ENCODE peak calls at places on chromosomes 2 and 18, in six cellular contexts. A is GM12878, Z is SK-N-SH, Y is HepG2, C is GM12891, I is K562. D is an unnamed sample.

GRCh38 chr2:219688560-219689445 is 61.4 kb downstream of the SLC4A3 start:
- DNase-seq in A (no peak), Z (no peak), Y (peak), C (no peak), I (no peak), D (no peak)

GRCh38 chr2:204706939-204707338 is 161.7 kb downstream of the PARD3B start:
- DNase-seq in A (no peak), Z (no peak), Y (no peak), C (no peak), I (no peak), D (no peak)

GRCh38 chr2:195706161-195706900 is 49.3 kb downstream of the SLC39A10 start:
- DNase-seq in A (no peak), Z (no peak), Y (no peak), C (no peak), I (no peak), D (no peak)

GRCh38 chr2:208252766-208253492 is 1.9 kb downstream of the IDH1 start:
- DNase-seq in A (no peak), Z (no peak), Y (peak), C (no peak), I (peak), D (no peak)

GRCh38 chr2:189128961-189129360 is 50.6 kb downstream of the COL5A2 start:
- DNase-seq in A (no peak), Z (no peak), Y (no peak), C (no peak), I (no peak), D (no peak)

GRCh38 chr2:207283356-207283755 is 117.6 kb upstream of the KLF7 start:
- DNase-seq in A (no peak), Z (no peak), Y (no peak), C (no peak), I (peak), D (no peak)

GRCh38 chr2:149701241-149701640 is 113.7 kb upstream of the MMADHC start:
- DNase-seq in A (no peak), Z (no peak), Y (no peak), C (no peak), I (no peak), D (no peak)

GRCh38 chr2:200444530-200444929 is 65.3 kb downstream of the KCTD18 start:
- DNase-seq in A (no peak), Z (no peak), Y (no peak), C (no peak), I (no peak), D (no peak)

GRCh38 chr18:12391487-12392136 is 14.6 kb upstream of the AFG3L2 start:
- DNase-seq in A (no peak), Z (peak), Y (peak), C (peak), I (peak), D (no peak)

GRCh38 chr18:62751341-62751821 is 36.0 kb downstream of the PHLPP1 start:
- DNase-seq in A (no peak), Z (no peak), Y (no peak), C (no peak), I (no peak), D (no peak)

GRCh38 chr2:96427917-96428316 is 77.2 kb downstream of the NEURL3 start:
- DNase-seq in A (no peak), Z (no peak), Y (peak), C (no peak), I (no peak), D (no peak)

GRCh38 chr2:218168635-218169462 is 2.1 kb upstream of the CXCR1 start:
- DNase-seq in A (no peak), Z (peak), Y (peak), C (peak), I (peak), D (peak)

GRCh38 chr2:38433607-38433975 is 56.5 kb upstream of the ATL2 start:
- DNase-seq in A (no peak), Z (no peak), Y (no peak), C (no peak), I (no peak), D (no peak)

GRCh38 chr2:9310390-9310789 is 103.8 kb downstream of the ASAP2 start:
- DNase-seq in A (no peak), Z (peak), Y (no peak), C (no peak), I (peak), D (no peak)

GRCh38 chr2:240904216-240905175 is 1.6 kb upstream of the CROCC2 start:
- DNase-seq in A (no peak), Z (no peak), Y (no peak), C (no peak), I (no peak), D (no peak)

GRCh38 chr2:211867845-211868361 is 670.7 kb downstream of the ERBB4 start:
- DNase-seq in A (no peak), Z (no peak), Y (no peak), C (peak), I (no peak), D (no peak)

GRCh38 chr2:144516417-144516980 is 3.4 kb downstream of the ZEB2 start:
- DNase-seq in A (no peak), Z (peak), Y (no peak), C (no peak), I (peak), D (no peak)

GRCh38 chr2:233480490-233481202 is 85.9 kb downstream of the USP40 start:
- DNase-seq in A (no peak), Z (no peak), Y (peak), C (no peak), I (no peak), D (no peak)

GRCh38 chr2:145411493-145411892 is 891.6 kb upstream of the ZEB2 start:
- DNase-seq in A (peak), Z (no peak), Y (no peak), C (no peak), I (peak), D (no peak)

GRCh38 chr18:10072659-10073309 is 159.0 kb downstream of the VAPA start:
- DNase-seq in A (no peak), Z (no peak), Y (no peak), C (no peak), I (no peak), D (no peak)

GRCh38 chr2:236176417-236176816 is 8.2 kb upstream of the GBX2 start:
- DNase-seq in A (no peak), Z (peak), Y (peak), C (no peak), I (peak), D (no peak)

GRCh38 chr2:46909771-46910419 is 5.7 kb downstream of the MCFD2 start:
- DNase-seq in A (peak), Z (no peak), Y (peak), C (peak), I (no peak), D (peak)

GRCh38 chr2:238979636-238980035 is 131.8 kb downstream of the TWIST2 start:
- DNase-seq in A (no peak), Z (no peak), Y (no peak), C (no peak), I (no peak), D (no peak)

GRCh38 chr18:58257461-58257860 is 213.4 kb downstream of the NEDD4L start:
- DNase-seq in A (no peak), Z (no peak), Y (no peak), C (peak), I (peak), D (no peak)

GRCh38 chr2:40975175-40975574 is 523.3 kb upstream of the SLC8A1 start:
- DNase-seq in A (no peak), Z (no peak), Y (no peak), C (no peak), I (no peak), D (no peak)

GRCh38 chr2:201191132-201191875 is 8.4 kb downstream of the CASP10 start:
- DNase-seq in A (peak), Z (no peak), Y (peak), C (no peak), I (no peak), D (no peak)

GRCh38 chr18:7366597-7366996 is 135.7 kb downstream of the LRRC30 start:
- DNase-seq in A (no peak), Z (no peak), Y (no peak), C (no peak), I (no peak), D (no peak)

GRCh38 chr2:203330434-203330833 is 2.2 kb downstream of the ABI2 start:
- DNase-seq in A (no peak), Z (no peak), Y (no peak), C (no peak), I (no peak), D (no peak)

GRCh38 chr2:29314816-29315571 is 199.8 kb downstream of the CLIP4 start:
- DNase-seq in A (peak), Z (no peak), Y (no peak), C (peak), I (no peak), D (peak)

GRCh38 chr2:199704358-199705238 is 146.4 kb downstream of the FTCDNL1 start:
- DNase-seq in A (no peak), Z (no peak), Y (peak), C (no peak), I (peak), D (no peak)

GRCh38 chr2:160388464-160389263 is 104.9 kb downstream of the RBMS1 start:
- DNase-seq in A (no peak), Z (no peak), Y (no peak), C (no peak), I (no peak), D (no peak)

DNA sequence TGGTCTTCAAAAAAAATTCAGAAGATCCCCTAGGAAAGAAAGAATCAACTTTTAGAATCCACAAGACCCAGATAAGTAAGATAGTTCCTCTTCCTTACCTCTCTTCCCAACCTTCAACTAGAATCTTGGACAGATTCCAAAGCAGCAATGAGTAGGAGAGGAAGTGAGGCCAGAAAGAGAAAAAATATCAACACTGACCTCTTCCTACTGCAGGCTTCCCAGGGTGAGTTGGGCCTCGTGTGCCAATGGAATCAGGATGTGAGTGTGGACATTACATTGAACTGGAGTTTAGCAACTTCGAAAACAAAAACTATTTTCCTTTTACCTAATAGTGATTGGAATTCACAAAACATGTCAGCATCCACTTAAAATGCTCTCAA is 102.5 kb upstream of the PIEZO2 start:
- DNase-seq in A (no peak), Z (no peak), Y (no peak), C (no peak), I (no peak), D (no peak)
- TF ChIP-seq TAF1 in A (no peak), Z (no peak), Y (no peak), C (no peak), I (no peak), D (no peak)

DNA sequence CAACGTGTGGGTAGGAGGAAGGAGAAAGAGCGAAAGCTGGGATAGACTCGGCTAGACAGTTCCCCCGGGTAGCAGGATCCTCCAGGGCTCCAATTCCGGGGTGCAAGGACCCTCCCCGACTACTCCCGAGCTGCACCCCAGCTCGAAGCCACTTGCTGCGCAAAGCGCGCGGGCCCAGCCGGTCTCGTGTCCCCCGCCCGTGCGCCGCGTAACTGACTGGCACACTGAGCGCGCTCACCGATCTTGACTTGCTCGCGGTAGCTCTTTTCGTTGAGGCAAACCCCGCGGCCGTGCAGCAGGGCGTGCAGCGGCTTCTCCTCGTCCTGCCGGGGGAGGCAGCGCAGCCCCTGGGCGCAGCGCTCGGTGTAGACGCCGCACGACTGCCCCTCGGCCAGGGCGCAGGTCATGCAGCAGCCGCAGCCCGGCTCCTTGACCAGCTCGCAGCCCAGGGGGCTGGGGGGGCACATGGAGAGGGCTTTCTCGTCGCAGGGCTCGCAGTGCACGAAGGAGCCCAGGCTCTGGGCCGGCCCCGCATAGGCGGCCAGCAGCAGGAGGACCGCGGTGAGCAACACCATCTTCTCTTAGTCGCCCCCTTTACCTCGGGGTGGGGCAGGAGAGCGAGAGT is 1.0 kb downstream of the IGFBP5 start:
- DNase-seq in A (no peak), Z (peak), Y (no peak), C (no peak), I (no peak), D (no peak)
- TF ChIP-seq TAF1 in A (no peak), Z (no peak), Y (no peak), C (no peak), I (no peak), D (no peak)

DNA sequence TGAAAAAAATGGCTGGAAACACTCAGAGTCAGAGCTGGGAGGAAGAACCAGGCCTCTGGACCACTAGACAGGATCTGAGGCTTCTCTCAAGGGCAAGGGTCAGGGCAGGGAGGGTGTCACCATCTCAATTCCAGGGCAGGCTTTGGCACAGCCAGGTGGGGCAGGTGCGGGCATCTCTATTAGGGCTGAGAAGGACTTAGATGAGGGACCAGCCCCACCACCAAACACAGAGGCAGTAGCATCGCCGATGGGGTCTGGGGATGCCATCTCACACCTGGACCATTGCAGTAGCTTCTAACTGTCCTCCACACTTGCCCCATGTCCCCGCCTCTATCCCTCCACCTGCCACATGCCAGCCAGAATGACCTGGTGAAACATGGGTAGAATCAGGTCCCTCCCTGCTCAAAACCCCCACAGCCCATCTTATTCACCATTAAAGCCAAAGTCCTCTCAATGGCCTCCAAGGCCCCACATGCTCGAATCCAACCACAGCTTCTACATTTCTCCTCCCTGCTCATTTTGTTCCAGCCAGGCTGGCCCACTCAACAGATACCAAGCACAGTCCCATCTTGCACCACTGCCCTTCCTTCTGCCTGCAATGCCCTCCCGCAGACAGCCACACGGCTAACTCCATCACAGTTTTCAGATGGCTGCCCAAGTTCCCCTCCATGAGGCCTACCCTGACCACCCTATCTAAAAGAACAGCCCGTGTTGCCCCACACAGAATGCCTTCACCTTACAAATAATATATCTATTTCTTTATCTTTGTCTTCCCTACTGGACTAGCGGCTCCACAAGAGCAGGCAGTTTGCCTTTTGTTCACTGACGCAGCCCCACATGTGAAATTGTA is 177.4 kb downstream of the SMAD2 start:
- DNase-seq in A (no peak), Z (no peak), Y (no peak), C (no peak), I (no peak), D (no peak)
- TF ChIP-seq TAF1 in A (no peak), Z (no peak), Y (no peak), C (no peak), I (no peak), D (no peak)

GRCh38 chr2:141611143-141611571 is 519.7 kb downstream of the LRP1B start:
- DNase-seq in A (no peak), Z (no peak), Y (no peak), C (no peak), I (no peak), D (no peak)
- TF ChIP-seq TAF1 in A (no peak), Z (no peak), Y (no peak), C (no peak), I (no peak), D (no peak)

GRCh38 chr2:19408592-19408991 is 50.2 kb upstream of the OSR1 start:
- DNase-seq in A (no peak), Z (no peak), Y (peak), C (no peak), I (no peak), D (no peak)

GRCh38 chr2:19403785-19404184 is 45.4 kb upstream of the OSR1 start:
- DNase-seq in A (no peak), Z (no peak), Y (no peak), C (no peak), I (no peak), D (no peak)

DNA sequence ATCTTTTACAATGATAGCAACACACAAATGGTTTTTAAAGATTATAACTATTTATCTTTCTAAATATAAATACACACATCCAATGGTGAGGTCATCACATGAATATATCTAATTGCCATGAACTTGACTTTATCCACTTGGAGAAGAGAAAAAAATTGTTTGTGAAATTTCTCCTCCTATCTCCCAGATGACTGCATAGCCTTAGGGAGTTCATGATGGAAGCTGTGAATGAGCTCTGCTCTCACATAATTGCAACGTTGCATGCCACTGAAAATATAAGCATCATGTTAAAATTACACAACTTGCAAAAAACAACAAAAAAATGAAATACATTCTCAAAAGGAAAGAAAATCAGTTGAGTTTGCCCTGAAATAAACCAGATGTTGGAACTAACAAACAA is 50.6 kb upstream of the OSR1 start:
- DNase-seq in A (no peak), Z (no peak), Y (no peak), C (no peak), I (no peak), D (no peak)
- TF ChIP-seq TAF1 in A (no peak), Z (no peak), Y (no peak), C (no peak), I (no peak), D (no peak)

GRCh38 chr2:64383881-64384280 is 70.1 kb upstream of the LGALSL start:
- DNase-seq in A (no peak), Z (no peak), Y (no peak), C (no peak), I (no peak), D (no peak)
- TF ChIP-seq TAF1 in A (no peak), Z (no peak), Y (no peak), C (no peak), I (no peak), D (no peak)